ENCODE peak calls at places on chromosomes 7 and 10, in eight cellular contexts. Z is astrocyte of the spinal cord, G is brain microvascular endothelial cell, D is Panc1, H is ovary, V is K562, P is thoracic aorta, B is epithelial cell of proximal tubule. J is an unnamed sample.

GRCh38 chr7:153518201-153518984 is 533.8 kb upstream of the DPP6 start:
- DNase-seq in Z (no peak), G (no peak), D (no peak), H (no peak), V (no peak), P (no peak), B (no peak), J (no peak)

GRCh38 chr7:123198111-123198510 is 1.7 kb downstream of the SLC13A1 start:
- DNase-seq in Z (no peak), G (no peak), D (no peak), H (no peak), V (no peak), P (no peak), B (no peak), J (no peak)

GRCh38 chr10:230758-231157 is 95.5 kb downstream of the ZMYND11 start:
- DNase-seq in Z (no peak), G (no peak), D (peak), H (no peak), V (peak), P (no peak), B (no peak), J (no peak)

GRCh38 chr10:44206127-44206818 is 178.6 kb downstream of the CXCL12 start:
- DNase-seq in Z (no peak), G (no peak), D (no peak), H (no peak), V (no peak), P (no peak), B (no peak), J (no peak)

GRCh38 chr7:19558527-19558926 is 150.3 kb downstream of the POLR1F start:
- DNase-seq in Z (peak), G (peak), D (no peak), H (no peak), V (no peak), P (no peak), B (no peak), J (no peak)

GRCh38 chr7:65225422-65226006 is 148.1 kb upstream of the ZNF92 start:
- DNase-seq in Z (no peak), G (no peak), D (no peak), H (no peak), V (no peak), P (no peak), B (no peak), J (no peak)

GRCh38 chr7:40232242-40232929 is 97.6 kb downstream of the SUGCT start:
- DNase-seq in Z (peak), G (peak), D (peak), H (no peak), V (peak), P (no peak), B (no peak), J (peak)

GRCh38 chr10:48464871-48465736 is 139.8 kb downstream of the ARHGAP22 start:
- DNase-seq in Z (no peak), G (no peak), D (no peak), H (peak), V (no peak), P (no peak), B (no peak), J (no peak)

GRCh38 chr7:128883622-128884549 is 21.2 kb downstream of the ATP6V1F start:
- DNase-seq in Z (peak), G (peak), D (peak), H (peak), V (peak), P (no peak), B (no peak), J (peak)

GRCh38 chr7:139995034-139995915 is 67.5 kb downstream of the PARP12 start:
- DNase-seq in Z (peak), G (no peak), D (no peak), H (no peak), V (no peak), P (no peak), B (no peak), J (no peak)

GRCh38 chr10:11354823-11355222 is 256.6 kb downstream of the USP6NL start:
- DNase-seq in Z (no peak), G (no peak), D (no peak), H (no peak), V (no peak), P (no peak), B (no peak), J (no peak)

GRCh38 chr7:7103343-7104313 is 78.7 kb upstream of the C1GALT1 start:
- DNase-seq in Z (peak), G (peak), D (peak), H (no peak), V (peak), P (no peak), B (peak), J (peak)

GRCh38 chr7:116673504-116673865 is 1.5 kb downstream of the MET start:
- DNase-seq in Z (no peak), G (no peak), D (no peak), H (no peak), V (no peak), P (no peak), B (no peak), J (no peak)

GRCh38 chr7:148587076-148587475 is 3.5 kb upstream of the C7orf33 start:
- DNase-seq in Z (no peak), G (no peak), D (no peak), H (no peak), V (no peak), P (no peak), B (no peak), J (no peak)

GRCh38 chr10:1180836-1181235 is 124.7 kb downstream of the WDR37 start:
- DNase-seq in Z (no peak), G (no peak), D (no peak), H (no peak), V (peak), P (no peak), B (no peak), J (no peak)

GRCh38 chr7:108402865-108403264 is 53.4 kb downstream of the NRCAM start:
- DNase-seq in Z (peak), G (peak), D (no peak), H (no peak), V (no peak), P (no peak), B (no peak), J (no peak)

GRCh38 chr7:101987494-101987893 is 170.1 kb downstream of the CUX1 start:
- DNase-seq in Z (no peak), G (no peak), D (no peak), H (no peak), V (peak), P (no peak), B (no peak), J (no peak)

GRCh38 chr7:138512885-138513284 is 52.8 kb downstream of the TRIM24 start:
- DNase-seq in Z (no peak), G (no peak), D (no peak), H (no peak), V (no peak), P (no peak), B (no peak), J (no peak)

GRCh38 chr7:70789481-70790214 is 342.3 kb upstream of the GALNT17 start:
- DNase-seq in Z (no peak), G (no peak), D (no peak), H (no peak), V (no peak), P (no peak), B (no peak), J (no peak)

GRCh38 chr7:14504134-14504533 is 398.4 kb downstream of the DGKB start:
- DNase-seq in Z (no peak), G (no peak), D (no peak), H (no peak), V (no peak), P (no peak), B (no peak), J (no peak)

GRCh38 chr10:132463333-132464255 is 66.6 kb downstream of the PWWP2B start:
- DNase-seq in Z (no peak), G (no peak), D (no peak), H (peak), V (no peak), P (no peak), B (no peak), J (no peak)

GRCh38 chr10:100307716-100308115 is 21.2 kb upstream of the BLOC1S2 start:
- DNase-seq in Z (no peak), G (peak), D (no peak), H (no peak), V (no peak), P (no peak), B (no peak), J (no peak)

GRCh38 chr7:129948877-129949291 is 3.9 kb downstream of the UBE2H start:
- DNase-seq in Z (peak), G (peak), D (peak), H (peak), V (peak), P (peak), B (peak), J (peak)

GRCh38 chr7:64625114-64626082 is 40.5 kb upstream of the ZNF107 start:
- DNase-seq in Z (no peak), G (no peak), D (no peak), H (no peak), V (peak), P (no peak), B (no peak), J (no peak)

GRCh38 chr10:61900829-61901783 is at the start of gene ARID5B:
- DNase-seq in Z (peak), G (peak), D (no peak), H (peak), V (peak), P (no peak), B (no peak), J (no peak)

GRCh38 chr10:111539246-111539645 is 462.4 kb downstream of the ADRA2A start:
- DNase-seq in Z (no peak), G (no peak), D (no peak), H (no peak), V (no peak), P (no peak), B (no peak), J (no peak)

GRCh38 chr10:89364533-89364932 is 13.3 kb upstream of the IFIT1B start:
- DNase-seq in Z (no peak), G (no peak), D (no peak), H (no peak), V (no peak), P (no peak), B (no peak), J (no peak)

GRCh38 chr10:78905940-78906308 is 162.8 kb upstream of the ZMIZ1 start:
- DNase-seq in Z (no peak), G (no peak), D (no peak), H (no peak), V (no peak), P (no peak), B (no peak), J (no peak)

GRCh38 chr7:6643915-6644625 is 7.0 kb downstream of the ZNF316 start:
- DNase-seq in Z (no peak), G (no peak), D (no peak), H (no peak), V (no peak), P (no peak), B (no peak), J (no peak)

GRCh38 chr10:96647466-96647865 is 60.7 kb upstream of the TM9SF3 start:
- DNase-seq in Z (no peak), G (no peak), D (no peak), H (no peak), V (no peak), P (no peak), B (no peak), J (no peak)

GRCh38 chr10:95221124-95221523 is 27.1 kb downstream of the ACSM6 start:
- DNase-seq in Z (peak), G (peak), D (no peak), H (no peak), V (no peak), P (no peak), B (no peak), J (no peak)

GRCh38 chr7:84108119-84108518 is 86.5 kb downstream of the SEMA3A start:
- DNase-seq in Z (no peak), G (no peak), D (no peak), H (no peak), V (no peak), P (no peak), B (no peak), J (no peak)

GRCh38 chr7:20199015-20199737 is 18.0 kb downstream of the MACC1 start:
- DNase-seq in Z (peak), G (peak), D (no peak), H (no peak), V (peak), P (no peak), B (peak), J (peak)

GRCh38 chr7:1457949-1458675 is 1.2 kb downstream of the MICALL2 start:
- DNase-seq in Z (no peak), G (no peak), D (no peak), H (no peak), V (peak), P (no peak), B (no peak), J (no peak)

GRCh38 chr10:11440250-11441150 is 170.9 kb downstream of the USP6NL start:
- DNase-seq in Z (no peak), G (no peak), D (no peak), H (no peak), V (no peak), P (no peak), B (no peak), J (no peak)

GRCh38 chr10:26911811-26912461 is 51.2 kb upstream of the ABI1 start:
- DNase-seq in Z (no peak), G (no peak), D (no peak), H (no peak), V (no peak), P (no peak), B (no peak), J (no peak)

GRCh38 chr10:114596793-114597192 is 61.3 kb downstream of the ABLIM1 start:
- DNase-seq in Z (no peak), G (no peak), D (no peak), H (no peak), V (no peak), P (no peak), B (no peak), J (no peak)

GRCh38 chr7:43318188-43318587 is 205.7 kb downstream of the HECW1 start:
- DNase-seq in Z (peak), G (no peak), D (no peak), H (no peak), V (no peak), P (no peak), B (no peak), J (no peak)

GRCh38 chr10:7561216-7561893 is 105.4 kb downstream of the ITIH5 start:
- DNase-seq in Z (peak), G (no peak), D (no peak), H (peak), V (no peak), P (no peak), B (no peak), J (no peak)

GRCh38 chr7:36823353-36823752 is 99.1 kb upstream of the AOAH start:
- DNase-seq in Z (no peak), G (no peak), D (no peak), H (no peak), V (no peak), P (no peak), B (no peak), J (no peak)

GRCh38 chr10:74145133-74145532 is 5.5 kb downstream of the AP3M1 start:
- DNase-seq in Z (peak), G (peak), D (no peak), H (no peak), V (no peak), P (no peak), B (no peak), J (no peak)

GRCh38 chr10:74135452-74135851 is 15.2 kb downstream of the AP3M1 start:
- DNase-seq in Z (no peak), G (no peak), D (no peak), H (no peak), V (no peak), P (no peak), B (no peak), J (no peak)

GRCh38 chr10:74137992-74138391 is 12.6 kb downstream of the AP3M1 start:
- DNase-seq in Z (no peak), G (no peak), D (no peak), H (no peak), V (no peak), P (no peak), B (no peak), J (no peak)

GRCh38 chr10:74139981-74140380 is 10.6 kb downstream of the AP3M1 start:
- DNase-seq in Z (no peak), G (no peak), D (no peak), H (no peak), V (no peak), P (no peak), B (no peak), J (no peak)

GRCh38 chr10:74140553-74140952 is 10.1 kb downstream of the AP3M1 start:
- DNase-seq in Z (no peak), G (no peak), D (no peak), H (no peak), V (no peak), P (no peak), B (no peak), J (no peak)
- TF ChIP-seq CTCF in Z (no peak), G (no peak), D (no peak), H (no peak), V (no peak), P (no peak), B (no peak), J (no peak)

GRCh38 chr10:129038490-129039011 is 428.5 kb upstream of the MGMT start:
- DNase-seq in Z (no peak), G (no peak), D (no peak), H (no peak), V (no peak), P (no peak), B (no peak), J (no peak)

GRCh38 chr10:129032626-129033353 is 434.3 kb upstream of the MGMT start:
- DNase-seq in Z (no peak), G (no peak), D (no peak), H (no peak), V (no peak), P (no peak), B (no peak), J (no peak)

GRCh38 chr10:129033354-129033729 is 433.7 kb upstream of the MGMT start:
- DNase-seq in Z (no peak), G (no peak), D (no peak), H (no peak), V (no peak), P (no peak), B (no peak), J (no peak)

GRCh38 chr10:129033790-129034272 is 433.2 kb upstream of the MGMT start:
- DNase-seq in Z (no peak), G (no peak), D (no peak), H (no peak), V (peak), P (no peak), B (peak), J (no peak)

DNA sequence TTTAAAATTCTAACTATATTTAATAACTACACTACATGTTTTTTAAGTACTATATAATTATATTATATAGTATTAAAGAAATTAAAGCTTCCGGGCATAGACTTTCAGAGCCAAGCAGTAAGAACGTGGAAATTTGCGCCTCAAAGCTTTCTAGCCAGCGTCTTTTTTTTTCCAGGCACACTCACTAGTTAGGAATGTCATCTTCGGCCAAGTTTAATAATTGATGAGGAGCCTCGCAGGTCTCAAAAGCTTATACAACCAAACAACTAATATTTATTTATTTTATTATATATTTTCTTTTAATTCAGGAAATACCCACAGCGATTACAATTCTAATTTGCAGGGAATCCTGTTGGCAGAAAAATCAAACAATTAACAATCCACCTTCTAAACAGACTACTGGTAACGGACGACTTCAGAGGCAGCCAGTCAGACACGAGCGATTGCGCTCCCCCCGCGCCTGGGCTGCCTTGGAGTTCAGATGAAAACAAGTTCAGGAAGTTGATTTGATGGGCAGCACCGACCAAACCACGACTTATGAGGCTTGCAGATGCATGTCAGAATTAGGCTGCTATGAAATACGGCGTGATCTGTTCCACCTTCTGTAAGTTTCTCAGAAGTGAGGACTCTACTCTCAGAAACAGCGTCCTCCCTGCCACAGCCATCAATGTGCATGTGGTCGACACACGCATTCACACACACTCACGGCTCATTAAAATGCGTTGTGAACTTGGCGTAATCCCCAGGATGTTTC is 431.8 kb upstream of the MGMT start:
- DNase-seq in Z (no peak), G (no peak), D (no peak), H (no peak), V (no peak), P (no peak), B (peak), J (no peak)
- H3K4me3 ChIP-seq in Z (no peak), G (no peak), D (no peak), H (no peak), V (no peak), P (no peak), B (peak), J (no peak)

GRCh38 chr10:17412323-17412722 is 42.1 kb downstream of the ST8SIA6 start:
- DNase-seq in Z (no peak), G (no peak), D (no peak), H (no peak), V (peak), P (no peak), B (no peak), J (no peak)

GRCh38 chr10:17407040-17407439 is 47.4 kb downstream of the ST8SIA6 start:
- DNase-seq in Z (no peak), G (no peak), D (no peak), H (no peak), V (no peak), P (no peak), B (no peak), J (no peak)

GRCh38 chr10:17406036-17406834 is 48.2 kb downstream of the ST8SIA6 start:
- DNase-seq in Z (no peak), G (no peak), D (no peak), H (no peak), V (no peak), P (no peak), B (no peak), J (no peak)

GRCh38 chr10:17410907-17411306 is 43.5 kb downstream of the ST8SIA6 start:
- DNase-seq in Z (no peak), G (no peak), D (no peak), H (no peak), V (no peak), P (no peak), B (no peak), J (no peak)

GRCh38 chr10:17409170-17409733 is 45.1 kb downstream of the ST8SIA6 start:
- DNase-seq in Z (peak), G (no peak), D (no peak), H (no peak), V (peak), P (no peak), B (no peak), J (no peak)
- TF ChIP-seq CTCF in Z (peak), G (peak), D (peak), H (no peak), V (peak), P (peak), B (peak), J (peak)

DNA sequence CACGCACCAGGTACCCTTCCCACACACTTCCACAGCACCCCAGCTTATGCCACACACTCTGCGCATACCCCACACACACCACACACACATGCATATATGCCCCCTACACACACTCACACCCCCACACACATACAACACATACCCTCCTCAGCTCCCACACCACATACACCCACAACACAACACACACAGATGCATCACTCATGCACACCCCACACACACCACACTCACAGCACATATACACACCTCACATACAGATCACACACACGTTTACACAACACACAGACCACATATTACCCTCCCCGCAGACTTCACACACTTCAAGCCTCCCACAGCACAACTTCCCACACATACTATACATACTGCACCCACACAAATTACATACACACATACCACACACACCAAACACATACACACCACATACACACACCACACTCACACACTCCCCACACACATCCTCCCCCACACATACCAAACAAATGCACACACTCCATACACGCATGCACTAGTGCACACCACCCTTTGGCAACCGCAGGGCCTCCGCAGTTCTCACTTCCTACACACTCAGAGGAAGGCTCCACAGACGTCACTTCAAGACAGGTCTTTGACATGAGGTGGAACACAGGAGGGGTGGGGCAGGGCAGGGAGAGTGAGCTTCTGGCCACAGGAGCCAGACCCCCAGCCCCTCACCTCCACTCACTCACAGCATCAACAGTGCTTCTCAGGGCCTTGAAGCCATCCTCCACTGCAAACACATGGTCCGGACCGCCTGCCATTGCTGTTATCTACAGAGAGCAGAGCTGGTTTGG is 18.5 kb upstream of the ANTXRL start:
- DNase-seq in Z (no peak), G (no peak), D (no peak), H (no peak), V (no peak), P (no peak), B (no peak), J (no peak)
- H3K4me3 ChIP-seq in Z (no peak), G (no peak), D (no peak), H (no peak), V (no peak), P (no peak), B (no peak), J (peak)

GRCh38 chr10:86667421-86668181 is 710 bp upstream of the LDB3 start:
- DNase-seq in Z (no peak), G (no peak), D (no peak), H (no peak), V (no peak), P (no peak), B (no peak), J (no peak)
- TF ChIP-seq CTCF in Z (no peak), G (no peak), D (no peak), H (no peak), V (no peak), P (no peak), B (no peak), J (no peak)

J was measured in GM12864.